ENCODE peak calls at places on chromosome X, in eight cellular contexts. D, Y, W, M, J, X, R and T are unnamed samples.

GRCh38 chrX:130120746-130121504 is 10.6 kb upstream of the ELF4 start:
- DNase-seq in M (peak), Y (peak), R (peak), X (peak), D (peak), W (peak), J (peak), T (peak)

GRCh38 chrX:134948333-134949241 is 42.2 kb upstream of the SMIM10 start:
- DNase-seq in D (no peak), Y (no peak), W (no peak), X (peak), R (peak), J (peak), M (peak), T (no peak)

GRCh38 chrX:3094261-3094660 is 53.0 kb downstream of the ARSF start:
- DNase-seq in J (peak), X (peak), W (no peak), D (no peak), Y (no peak), R (no peak), M (peak), T (no peak)

GRCh38 chrX:132651411-132652086 is 162.7 kb upstream of the MBNL3 start:
- DNase-seq in X (no peak), D (no peak), R (no peak), J (peak), Y (no peak), M (no peak), W (no peak), T (no peak)

GRCh38 chrX:63426519-63426918 is 75.4 kb upstream of the SPIN4 start:
- DNase-seq in J (no peak), W (no peak), M (no peak), R (no peak), X (no peak), D (no peak), Y (peak), T (no peak)

GRCh38 chrX:71998836-71999509 is 88.3 kb downstream of the NHSL2 start:
- DNase-seq in Y (peak), R (no peak), W (no peak), M (peak), J (peak), X (no peak), D (no peak), T (no peak)

GRCh38 chrX:1164322-1165288 is 47.8 kb downstream of the CRLF2 start:
- DNase-seq in R (no peak), X (no peak), W (peak), D (no peak), Y (no peak), J (no peak), M (no peak), T (no peak)

GRCh38 chrX:21749924-21750323 is 8.0 kb downstream of the SMPX start:
- DNase-seq in D (no peak), J (no peak), M (no peak), W (no peak), X (no peak), R (no peak), Y (no peak), T (no peak)

GRCh38 chrX:97498093-97498492 is 614.4 kb downstream of the RPA4 start:
- DNase-seq in Y (no peak), R (no peak), W (no peak), M (no peak), D (no peak), J (no peak), X (no peak), T (no peak)

GRCh38 chrX:66074920-66075879 is 35.3 kb upstream of the VSIG4 start:
- DNase-seq in X (no peak), W (peak), R (no peak), D (no peak), Y (no peak), J (peak), M (no peak), T (no peak)

GRCh38 chrX:49165901-49166881 is 3.6 kb downstream of the MAGIX start:
- DNase-seq in X (peak), R (peak), J (no peak), M (peak), Y (peak), W (peak), D (peak), T (peak)

GRCh38 chrX:115348440-115349225 is 59.1 kb downstream of the LUZP4 start:
- DNase-seq in D (no peak), M (no peak), W (no peak), Y (no peak), J (no peak), X (no peak), R (no peak), T (no peak)

GRCh38 chrX:15738686-15739016 is 581 bp downstream of the CA5B start:
- DNase-seq in Y (no peak), J (no peak), R (no peak), X (no peak), W (no peak), D (no peak), M (no peak), T (peak)

GRCh38 chrX:118062817-118063615 is 53.6 kb downstream of the KLHL13 start:
- DNase-seq in M (no peak), Y (no peak), W (no peak), X (no peak), R (no peak), J (no peak), D (no peak), T (no peak)

GRCh38 chrX:80021611-80022010 is 7.1 kb downstream of the TBX22 start:
- DNase-seq in X (no peak), R (no peak), J (no peak), Y (no peak), M (no peak), W (no peak), D (no peak), T (no peak)

GRCh38 chrX:21748235-21748634 is 9.7 kb downstream of the SMPX start:
- DNase-seq in J (no peak), M (no peak), X (no peak), Y (no peak), D (no peak), R (no peak), W (no peak), T (no peak)

GRCh38 chrX:152989292-152989658 is 4.6 kb downstream of the PNMA5 start:
- DNase-seq in W (no peak), R (peak), M (no peak), X (no peak), J (no peak), Y (no peak), D (no peak), T (no peak)

GRCh38 chrX:27680726-27681125 is 90.6 kb downstream of the DCAF8L2 start:
- DNase-seq in W (no peak), D (no peak), R (no peak), X (peak), Y (no peak), J (peak), M (no peak), T (no peak)

GRCh38 chrX:13377537-13377936 is 57.7 kb upstream of the ATXN3L start:
- DNase-seq in J (no peak), Y (no peak), M (no peak), W (no peak), D (no peak), R (peak), X (peak), T (no peak)

GRCh38 chrX:106404512-106404911 is 207.3 kb upstream of the RADX start:
- DNase-seq in W (no peak), X (peak), D (no peak), J (peak), M (peak), Y (no peak), R (no peak), T (no peak)
- TF ChIP-seq CTCF in W (no peak), X (peak), D (no peak), J (peak), M (no peak), Y (no peak), R (no peak), T (no peak)

DNA sequence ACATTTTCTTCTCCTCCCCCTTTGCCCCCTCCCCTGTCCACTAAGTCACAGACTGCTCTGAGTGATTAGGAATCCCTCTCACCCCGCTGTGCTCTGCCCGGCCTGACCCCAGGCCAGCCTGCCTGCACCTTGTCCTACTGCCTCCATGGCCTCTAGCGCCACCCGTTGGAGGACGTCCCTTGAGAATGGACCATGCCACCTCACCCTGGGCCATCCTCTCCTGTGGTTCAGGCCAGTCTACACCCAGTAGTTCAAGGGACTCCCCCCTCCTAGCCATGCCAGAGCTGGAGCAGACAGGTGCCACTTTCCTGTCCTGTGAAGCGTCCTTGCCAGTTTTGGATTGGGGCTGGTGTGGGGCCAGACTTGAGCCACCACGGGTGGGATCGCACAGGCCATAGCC is 9.7 kb upstream of the IRAK1 start:
- DNase-seq in M (no peak), J (no peak), W (no peak), X (no peak), D (no peak), R (no peak), Y (no peak), T (no peak)
- TF ChIP-seq CTCF in M (no peak), J (peak), W (no peak), X (peak), D (no peak), R (no peak), Y (no peak), T (no peak)

GRCh38 chrX:38985375-38985774 is 184.1 kb downstream of the MID1IP1 start:
- DNase-seq in D (no peak), W (no peak), M (peak), R (no peak), X (peak), Y (no peak), J (peak), T (no peak)
- TF ChIP-seq CTCF in D (no peak), W (peak), M (no peak), R (no peak), X (no peak), Y (no peak), J (peak), T (no peak)

GRCh38 chrX:47302396-47302795 is 68.0 kb upstream of the ZNF157 start:
- DNase-seq in M (no peak), J (no peak), W (no peak), Y (no peak), X (no peak), D (no peak), R (no peak), T (no peak)

GRCh38 chrX:47293106-47293505 is 60.3 kb downstream of the USP11 start:
- DNase-seq in M (no peak), Y (no peak), R (no peak), J (peak), W (no peak), X (peak), D (no peak), T (no peak)

GRCh38 chrX:47297874-47298273 is 65.1 kb downstream of the USP11 start:
- DNase-seq in D (no peak), W (no peak), X (peak), Y (no peak), M (peak), R (no peak), J (peak), T (no peak)
- TF ChIP-seq CTCF in D (no peak), W (no peak), X (no peak), Y (no peak), M (no peak), R (no peak), J (no peak), T (no peak)

DNA sequence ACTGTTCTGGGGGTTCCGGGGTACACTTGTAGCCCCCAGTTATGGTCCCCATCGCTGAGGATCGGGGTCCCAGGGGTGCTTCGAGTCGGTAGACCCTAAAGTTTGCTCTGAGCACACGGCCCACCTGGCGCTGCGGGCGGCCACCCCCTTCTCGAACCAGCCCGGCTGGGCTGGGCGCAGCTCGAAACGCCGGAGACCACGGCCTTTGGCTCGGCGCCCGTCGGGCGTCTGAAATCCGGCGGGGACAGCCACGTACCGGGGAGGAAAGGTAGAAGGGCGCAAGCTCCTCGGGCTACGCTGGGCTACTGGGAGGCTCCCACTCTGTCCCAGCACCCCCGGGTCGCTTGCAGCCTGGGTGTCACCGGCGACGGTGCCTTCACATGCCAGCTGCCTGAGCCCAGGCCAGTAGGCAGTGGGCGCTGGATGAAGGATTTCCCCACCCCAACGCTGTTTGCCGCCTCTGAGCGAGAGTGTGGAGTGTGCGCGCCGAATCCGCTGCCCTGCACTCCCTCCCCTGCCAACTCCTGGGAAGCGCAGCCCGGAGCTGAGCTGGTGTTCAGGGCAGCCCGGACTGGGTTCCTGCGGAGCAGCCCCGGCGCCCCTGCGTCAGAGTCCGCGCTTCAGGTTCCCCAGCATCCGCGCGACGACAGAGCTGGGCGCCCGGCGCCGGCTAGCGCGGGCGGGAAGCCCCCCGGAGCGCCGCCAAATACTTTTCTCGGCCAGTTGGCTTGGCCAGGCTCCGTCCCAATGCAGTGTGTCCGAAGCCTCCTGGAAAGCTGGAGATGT is 637 bp downstream of the MAMLD1 start:
- DNase-seq in M (peak), X (no peak), R (peak), J (peak), W (no peak), D (peak), Y (peak), T (no peak)
- TF ChIP-seq CTCF in M (no peak), X (no peak), R (no peak), J (no peak), W (no peak), D (no peak), Y (no peak), T (no peak)